ENCODE peak calls at places on chromosome 6, in ten cellular contexts. H, U, T, X, L, J, Z, I, B and W are unnamed samples. For H3K27me3, the result is how much of the 10 kb centered on the place peaks cover.

GRCh38 chr6:37111156-37111461 is 58.8 kb upstream of the PIM1 start:
- DNase-seq in B (no peak), U (no peak), X (no peak), Z (no peak), T (no peak), I (no peak), J (no peak), H (no peak), L (no peak), W (no peak)

GRCh38 chr6:24720131-24720603 is 1.2 kb upstream of the C6orf62 start:
- DNase-seq in U (no peak), I (peak), X (no peak), T (peak), Z (peak), B (peak), J (peak), L (peak), H (peak), W (peak)

GRCh38 chr6:98054453-98054852 is 771.4 kb upstream of the MMS22L start:
- DNase-seq in U (no peak), L (no peak), T (no peak), Z (no peak), X (no peak), H (peak), I (no peak), B (no peak), J (peak), W (no peak)

GRCh38 chr6:53635322-53635721 is 30.2 kb downstream of the KLHL31 start:
- DNase-seq in L (no peak), H (no peak), U (no peak), B (peak), X (no peak), Z (no peak), T (no peak), I (no peak), J (no peak), W (no peak)

GRCh38 chr6:132131777-132132176 is 180.6 kb upstream of the CCN2 start:
- DNase-seq in X (no peak), U (no peak), H (no peak), B (peak), I (no peak), T (peak), Z (peak), L (peak), J (peak), W (peak)

GRCh38 chr6:46025573-46025972 is 9.9 kb upstream of the CLIC5 start:
- DNase-seq in T (no peak), X (no peak), J (no peak), B (no peak), I (no peak), U (peak), Z (no peak), L (no peak), H (no peak), W (no peak)

GRCh38 chr6:7697820-7698623 is 27.9 kb upstream of the BMP6 start:
- DNase-seq in U (peak), H (no peak), I (no peak), T (no peak), Z (peak), J (peak), L (no peak), B (peak), X (no peak), W (peak)

GRCh38 chr6:132713355-132714134 is at the start of gene VNN1:
- DNase-seq in Z (no peak), L (no peak), X (no peak), I (no peak), U (no peak), H (peak), J (no peak), T (no peak), B (no peak), W (peak)

GRCh38 chr6:21678990-21679389 is 85.4 kb downstream of the SOX4 start:
- DNase-seq in X (no peak), U (no peak), B (peak), L (no peak), I (no peak), Z (peak), J (no peak), H (no peak), T (no peak), W (no peak)

GRCh38 chr6:32386040-32386439 is 14.3 kb upstream of the TSBP1 start:
- DNase-seq in B (no peak), X (no peak), J (no peak), T (no peak), I (no peak), Z (no peak), U (no peak), H (no peak), L (no peak), W (no peak)

GRCh38 chr6:117441824-117442264 is 16.1 kb upstream of the ROS1 start:
- DNase-seq in B (peak), L (no peak), T (no peak), I (no peak), U (no peak), X (no peak), H (no peak), J (no peak), Z (no peak), W (no peak)

GRCh38 chr6:3825851-3826581 is 23.2 kb upstream of the FAM50B start:
- DNase-seq in Z (peak), I (no peak), J (no peak), H (no peak), B (peak), X (no peak), T (peak), L (peak), U (peak), W (peak)

GRCh38 chr6:71608646-71609045 is 277.7 kb upstream of the RIMS1 start:
- DNase-seq in H (no peak), X (no peak), T (no peak), U (no peak), B (no peak), I (no peak), Z (no peak), L (no peak), J (no peak), W (no peak)

GRCh38 chr6:24273471-24273870 is 84.4 kb downstream of the DCDC2 start:
- DNase-seq in B (no peak), Z (no peak), L (no peak), I (no peak), H (peak), T (no peak), X (no peak), U (no peak), J (no peak), W (no peak)

GRCh38 chr6:75808507-75808906 is 59.5 kb downstream of the MYO6 start:
- DNase-seq in T (no peak), U (no peak), H (no peak), J (no peak), Z (no peak), B (no peak), I (no peak), L (no peak), X (no peak), W (no peak)

GRCh38 chr6:1384549-1385128 is 4.7 kb upstream of the FOXF2 start:
- DNase-seq in U (no peak), L (no peak), H (no peak), Z (no peak), J (peak), I (no peak), X (no peak), B (no peak), T (no peak), W (no peak)

GRCh38 chr6:20875369-20875963 is 341.2 kb downstream of the CDKAL1 start:
- DNase-seq in X (no peak), J (no peak), H (no peak), B (peak), U (no peak), Z (peak), T (no peak), L (no peak), I (no peak), W (no peak)

GRCh38 chr6:155261146-155261900 is 2.5 kb upstream of the CLDN20 start:
- DNase-seq in Z (no peak), L (no peak), I (no peak), X (no peak), H (no peak), J (peak), B (peak), T (no peak), U (no peak), W (no peak)

GRCh38 chr6:107491059-107491609 is 1.2 kb downstream of the SOBP start:
- DNase-seq in J (peak), I (no peak), L (peak), H (peak), X (no peak), B (peak), U (no peak), T (peak), Z (peak), W (peak)

GRCh38 chr6:12849420-12850200 is 133.0 kb downstream of the PHACTR1 start:
- DNase-seq in L (no peak), J (no peak), B (no peak), H (no peak), X (no peak), T (no peak), I (no peak), Z (no peak), U (no peak), W (no peak)

GRCh38 chr6:169530762-169531143 is 171.1 kb downstream of the WDR27 start:
- DNase-seq in H (no peak), U (no peak), X (no peak), B (no peak), Z (no peak), T (no peak), I (no peak), J (no peak), L (no peak), W (no peak)

GRCh38 chr6:136073216-136073615 is 176.9 kb downstream of the MTFR2 start:
- DNase-seq in H (no peak), T (no peak), X (no peak), I (no peak), L (no peak), J (no peak), U (no peak), B (no peak), Z (no peak), W (no peak)

GRCh38 chr6:22129751-22130150 is 167.1 kb downstream of the PRL start:
- DNase-seq in T (no peak), B (no peak), H (no peak), J (no peak), X (no peak), Z (no peak), L (no peak), I (no peak), U (no peak), W (no peak)

GRCh38 chr6:90835584-90836212 is 248.8 kb upstream of the MAP3K7 start:
- DNase-seq in J (no peak), U (no peak), Z (no peak), T (no peak), L (no peak), I (no peak), X (no peak), H (no peak), B (no peak), W (no peak)

GRCh38 chr6:100309174-100309573 is 155.5 kb downstream of the SIM1 start:
- DNase-seq in I (no peak), B (no peak), X (no peak), T (no peak), U (no peak), J (no peak), H (no peak), Z (no peak), L (no peak), W (no peak)

GRCh38 chr6:154138806-154139205 is 99.8 kb downstream of the OPRM1 start:
- DNase-seq in J (no peak), B (no peak), L (no peak), T (no peak), H (no peak), I (no peak), X (no peak), U (no peak), Z (no peak), W (no peak)

GRCh38 chr6:71420693-71421328 is 132.2 kb downstream of the OGFRL1 start:
- DNase-seq in B (no peak), J (peak), U (peak), X (peak), L (peak), H (no peak), T (peak), Z (peak), I (no peak), W (peak)

GRCh38 chr6:46655803-46656202 is 3.0 kb downstream of the SLC25A27 start:
- DNase-seq in L (no peak), J (peak), U (no peak), H (peak), B (peak), I (no peak), X (no peak), T (no peak), Z (no peak), W (no peak)

GRCh38 chr6:116040980-116041379 is 19.7 kb downstream of the FRK start:
- DNase-seq in I (no peak), B (no peak), T (no peak), H (no peak), J (no peak), L (no peak), Z (no peak), X (no peak), U (no peak), W (no peak)

GRCh38 chr6:8939615-8940014 is 504.3 kb upstream of the SLC35B3 start:
- DNase-seq in J (no peak), B (peak), L (no peak), X (no peak), Z (no peak), T (no peak), U (no peak), H (no peak), I (no peak), W (no peak)

GRCh38 chr6:137570307-137570832 is 76.2 kb upstream of the OLIG3 start:
- DNase-seq in X (no peak), L (no peak), I (no peak), Z (no peak), J (no peak), U (no peak), B (peak), T (no peak), H (no peak), W (no peak)

GRCh38 chr6:47109281-47109680 is 67.1 kb upstream of the ADGRF1 start:
- DNase-seq in T (no peak), J (no peak), I (no peak), H (no peak), X (no peak), U (no peak), Z (no peak), B (no peak), L (no peak), W (no peak)

GRCh38 chr6:33439956-33440648 is 14.3 kb upstream of the ZBTB9 start:
- DNase-seq in U (no peak), I (no peak), J (no peak), H (no peak), T (no peak), L (no peak), Z (no peak), B (no peak), X (no peak), W (no peak)

GRCh38 chr6:53861543-53861942 is 66.7 kb downstream of the LRRC1 start:
- DNase-seq in X (no peak), I (no peak), Z (no peak), L (no peak), H (no peak), U (no peak), J (no peak), T (no peak), B (no peak), W (no peak)

GRCh38 chr6:124872361-124873065 is 89.7 kb upstream of the RNF217 start:
- DNase-seq in B (no peak), T (no peak), X (no peak), L (no peak), Z (no peak), U (no peak), H (no peak), I (no peak), J (no peak), W (no peak)

GRCh38 chr6:145137425-145137824 is 597.9 kb downstream of the EPM2A start:
- DNase-seq in J (peak), Z (peak), I (no peak), T (no peak), H (peak), B (peak), L (no peak), U (no peak), X (no peak), W (no peak)

GRCh38 chr6:37648465-37649330 is 49.0 kb downstream of the MDGA1 start:
- DNase-seq in I (no peak), X (no peak), J (peak), L (peak), H (no peak), Z (no peak), U (no peak), B (no peak), T (peak), W (no peak)

GRCh38 chr6:121187833-121188200 is 146.5 kb downstream of the TBC1D32 start:
- DNase-seq in J (no peak), T (no peak), I (no peak), X (no peak), L (no peak), B (no peak), H (no peak), Z (no peak), U (no peak), W (no peak)

GRCh38 chr6:25992413-25993037 is 29.9 kb downstream of the TRIM38 start:
- DNase-seq in X (peak), I (peak), L (peak), U (peak), J (peak), H (peak), B (peak), Z (peak), T (peak), W (peak)
- H3K27ac ChIP-seq in X (peak), I (peak), L (peak), U (peak), J (peak), H (peak), B (peak), Z (peak), T (peak), W (peak)

GRCh38 chr6:44359973-44360372 is 17.5 kb downstream of the SPATS1 start:
- DNase-seq in Z (no peak), T (no peak), B (no peak), U (no peak), J (no peak), I (no peak), X (no peak), L (no peak), H (no peak), W (no peak)
- H3K27me3 ChIP-seq in Z (under half), T (under half), B (under half), U (under half), J (under half), I (under half), X (under half), L (under half), H (under half), W (under half)

GRCh38 chr6:36015666-36016065 is 8.8 kb downstream of the SLC26A8 start:
- DNase-seq in Z (no peak), I (no peak), T (no peak), L (no peak), X (no peak), H (no peak), J (no peak), B (no peak), U (no peak), W (no peak)

GRCh38 chr6:36019167-36019566 is 5.3 kb downstream of the SLC26A8 start:
- DNase-seq in U (no peak), X (no peak), Z (no peak), B (no peak), L (no peak), I (no peak), J (no peak), T (no peak), H (no peak), W (no peak)

GRCh38 chr6:36024154-36024760 is at the start of gene SLC26A8:
- DNase-seq in I (no peak), B (no peak), J (peak), U (no peak), L (no peak), T (no peak), X (no peak), H (no peak), Z (no peak), W (no peak)

GRCh38 chr6:36018339-36018738 is 6.1 kb downstream of the SLC26A8 start:
- DNase-seq in U (no peak), B (no peak), Z (no peak), J (no peak), H (no peak), L (no peak), X (no peak), T (no peak), I (no peak), W (no peak)
- H3K4me3 ChIP-seq in U (no peak), B (no peak), Z (no peak), J (no peak), H (no peak), L (no peak), X (no peak), T (no peak), I (no peak), W (no peak)

DNA sequence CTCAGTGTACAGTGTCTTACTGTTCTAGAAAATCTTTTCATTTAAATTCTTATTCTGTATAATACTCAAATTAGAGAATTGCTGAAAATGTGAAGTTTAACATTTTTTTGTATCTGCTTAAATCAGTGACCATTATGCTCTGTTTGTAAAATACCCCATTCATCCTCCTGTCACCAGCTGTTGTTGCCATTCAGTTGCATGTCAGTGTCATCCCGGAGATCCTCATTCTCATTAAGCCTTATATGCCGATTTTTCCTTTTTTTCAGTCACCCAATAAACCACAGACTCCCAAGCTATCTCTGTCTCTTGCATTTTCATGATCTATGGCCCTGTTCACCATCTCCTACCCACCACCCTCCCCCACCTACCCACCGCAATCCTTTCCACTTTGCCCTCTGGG is 20.4 kb downstream of the GTF2H5 start:
- DNase-seq in L (no peak), I (no peak), J (no peak), U (no peak), H (no peak), B (no peak), T (no peak), X (no peak), Z (no peak), W (no peak)
- H3K27ac ChIP-seq in L (no peak), I (no peak), J (no peak), U (no peak), H (no peak), B (no peak), T (no peak), X (no peak), Z (no peak), W (no peak)

GRCh38 chr6:148846778-148847761 is 100.2 kb downstream of the UST start:
- DNase-seq in J (no peak), I (no peak), U (peak), T (no peak), X (no peak), B (no peak), H (no peak), Z (no peak), L (no peak), W (no peak)
- H3K27me3 ChIP-seq in J (under half), I (under half), U (under half), T (under half), X (under half), B (under half), H (under half), Z (under half), L (under half), W (under half)

DNA sequence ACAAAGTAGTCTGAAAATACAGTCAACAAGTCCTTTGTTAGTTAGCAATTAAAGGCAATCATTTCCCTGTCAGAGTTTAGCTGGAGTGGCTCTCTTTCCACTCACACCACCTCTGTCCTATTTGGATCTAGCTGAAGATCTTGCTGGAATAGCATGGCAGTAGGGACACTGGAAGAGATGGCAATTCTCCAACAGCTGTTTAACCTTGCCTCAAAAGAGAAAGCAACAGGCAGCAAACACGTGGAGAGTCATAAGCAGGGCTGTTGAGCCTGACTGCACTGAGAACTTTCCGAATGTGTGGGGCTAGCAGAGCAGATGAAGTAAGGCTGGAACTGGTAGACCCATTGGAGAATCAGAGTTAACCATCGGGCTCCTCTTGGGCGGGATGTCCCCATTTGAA is 38.0 kb upstream of the PRSS35 start:
- DNase-seq in U (no peak), I (no peak), B (no peak), X (no peak), L (no peak), Z (no peak), T (no peak), H (no peak), J (peak), W (no peak)
- H3K4me3 ChIP-seq in U (no peak), I (no peak), B (no peak), X (no peak), L (no peak), Z (no peak), T (no peak), H (no peak), J (no peak), W (no peak)

GRCh38 chr6:2482773-2483172 is 237.4 kb upstream of the GMDS start:
- DNase-seq in Z (no peak), B (no peak), L (no peak), X (no peak), I (no peak), T (no peak), J (peak), U (no peak), H (peak), W (no peak)

GRCh38 chr6:2478200-2478599 is 232.8 kb upstream of the GMDS start:
- DNase-seq in X (no peak), H (no peak), J (no peak), T (no peak), U (no peak), B (no peak), I (no peak), L (peak), Z (no peak), W (no peak)

GRCh38 chr6:2480267-2480966 is 235.0 kb upstream of the GMDS start:
- DNase-seq in I (no peak), L (peak), H (no peak), Z (no peak), X (no peak), U (no peak), B (no peak), T (peak), J (no peak), W (no peak)

GRCh38 chr6:2477723-2478122 is 232.3 kb upstream of the GMDS start:
- DNase-seq in B (no peak), U (no peak), L (no peak), X (no peak), H (no peak), I (no peak), J (no peak), T (no peak), Z (no peak), W (no peak)

DNA sequence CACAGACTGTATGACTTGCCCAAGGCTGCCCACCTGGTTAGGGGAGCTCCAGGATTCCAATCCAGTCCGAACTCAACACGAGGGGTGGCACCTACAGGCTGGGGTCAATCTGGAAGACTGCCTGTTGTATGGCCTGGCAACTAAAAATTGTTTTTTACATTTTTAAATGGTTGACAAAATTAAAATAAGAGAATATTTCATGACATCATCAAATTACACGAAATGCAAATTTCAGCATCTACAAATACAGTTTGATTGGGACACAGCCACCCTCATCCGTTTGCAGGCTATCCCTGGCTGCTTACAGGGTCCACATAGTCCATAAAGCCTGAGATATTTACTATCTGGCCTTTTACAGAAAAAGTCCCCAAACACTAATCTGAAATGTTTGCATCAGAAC is 235.9 kb upstream of the GMDS start:
- DNase-seq in X (no peak), I (no peak), L (no peak), J (no peak), Z (no peak), U (no peak), B (no peak), T (no peak), H (no peak), W (no peak)
- H3K27ac ChIP-seq in X (no peak), I (no peak), L (peak), J (no peak), Z (no peak), U (no peak), B (no peak), T (peak), H (no peak), W (no peak)